ENCODE peak calls at places on chromosomes 5 and 9, in five cellular contexts. One of them, this sample, is unnamed.

GRCh38 chr9:97556721-97557605 is 55.5 kb downstream of the TMOD1 start:
- DNase-seq in transverse colon: no peak
- DNase-seq in suprapubic skin: peak; percentile 77
- DNase-seq in brain microvascular endothelial cell: no peak
- DNase-seq in cardiac muscle cell: peak; percentile 39
- DNase-seq in this sample: no peak

GRCh38 chr5:143714629-143715028 is 97.3 kb upstream of the HMHB1 start:
- DNase-seq in brain microvascular endothelial cell: no peak
- DNase-seq in suprapubic skin: no peak
- DNase-seq in transverse colon: no peak
- DNase-seq in cardiac muscle cell: no peak
- DNase-seq in this sample: no peak

GRCh38 chr9:95756101-95756500 is 119.4 kb upstream of the ERCC6L2 start:
- DNase-seq in transverse colon: no peak
- DNase-seq in suprapubic skin: no peak
- DNase-seq in brain microvascular endothelial cell: no peak
- DNase-seq in cardiac muscle cell: no peak
- DNase-seq in this sample: no peak

GRCh38 chr5:39523821-39524220 is 99.0 kb upstream of the DAB2 start:
- DNase-seq in transverse colon: no peak
- DNase-seq in brain microvascular endothelial cell: peak; percentile 50
- DNase-seq in suprapubic skin: no peak
- DNase-seq in cardiac muscle cell: no peak
- DNase-seq in this sample: peak; percentile 41

GRCh38 chr5:152378730-152379129 is 26.3 kb downstream of the NMUR2 start:
- DNase-seq in transverse colon: no peak
- DNase-seq in cardiac muscle cell: peak; percentile 36
- DNase-seq in suprapubic skin: no peak
- DNase-seq in brain microvascular endothelial cell: no peak
- DNase-seq in this sample: no peak

GRCh38 chr5:34412769-34413168 is 243.4 kb upstream of the RAI14 start:
- DNase-seq in suprapubic skin: no peak
- DNase-seq in transverse colon: no peak
- DNase-seq in cardiac muscle cell: no peak
- DNase-seq in brain microvascular endothelial cell: peak; percentile 51
- DNase-seq in this sample: peak; percentile 26

GRCh38 chr5:1140188-1140817 is 28.4 kb upstream of the SLC12A7 start:
- DNase-seq in brain microvascular endothelial cell: no peak
- DNase-seq in cardiac muscle cell: peak; percentile 68
- DNase-seq in suprapubic skin: no peak
- DNase-seq in transverse colon: peak; percentile 89
- DNase-seq in this sample: no peak

GRCh38 chr9:105286098-105286497 is 41.6 kb downstream of the SLC44A1 start:
- DNase-seq in transverse colon: no peak
- DNase-seq in cardiac muscle cell: peak; percentile 20
- DNase-seq in brain microvascular endothelial cell: peak; percentile 17
- DNase-seq in suprapubic skin: no peak
- DNase-seq in this sample: no peak

GRCh38 chr5:32076699-32077695 is 97.1 kb downstream of the GOLPH3 start:
- DNase-seq in transverse colon: peak; percentile 27
- DNase-seq in suprapubic skin: no peak
- DNase-seq in cardiac muscle cell: peak; percentile 76
- DNase-seq in brain microvascular endothelial cell: peak; percentile 47
- DNase-seq in this sample: peak; percentile 91

GRCh38 chr5:87645241-87645640 is 232.5 kb upstream of the CCNH start:
- DNase-seq in transverse colon: no peak
- DNase-seq in brain microvascular endothelial cell: no peak
- DNase-seq in cardiac muscle cell: no peak
- DNase-seq in suprapubic skin: no peak
- DNase-seq in this sample: no peak

GRCh38 chr5:158751961-158752655 is 347.6 kb downstream of the EBF1 start:
- DNase-seq in cardiac muscle cell: no peak
- DNase-seq in transverse colon: no peak
- DNase-seq in suprapubic skin: no peak
- DNase-seq in brain microvascular endothelial cell: no peak
- DNase-seq in this sample: no peak

GRCh38 chr5:34657550-34657921 is 1.4 kb downstream of the RAI14 start:
- DNase-seq in transverse colon: peak; percentile 13
- DNase-seq in brain microvascular endothelial cell: no peak
- DNase-seq in suprapubic skin: peak; percentile 64
- DNase-seq in cardiac muscle cell: peak; percentile 76
- DNase-seq in this sample: peak; percentile 50

GRCh38 chr5:72314571-72315172 is 5.4 kb downstream of the MRPS27 start:
- DNase-seq in suprapubic skin: no peak
- DNase-seq in transverse colon: no peak
- DNase-seq in brain microvascular endothelial cell: peak; percentile 81
- DNase-seq in cardiac muscle cell: peak; percentile 89
- DNase-seq in this sample: peak; percentile 81

GRCh38 chr5:102638912-102639652 is 116.0 kb upstream of the PAM start:
- DNase-seq in suprapubic skin: no peak
- DNase-seq in cardiac muscle cell: no peak
- DNase-seq in brain microvascular endothelial cell: no peak
- DNase-seq in transverse colon: no peak
- DNase-seq in this sample: peak; percentile 18

GRCh38 chr9:90680534-90680933 is 37.9 kb upstream of the DIRAS2 start:
- DNase-seq in brain microvascular endothelial cell: no peak
- DNase-seq in cardiac muscle cell: no peak
- DNase-seq in suprapubic skin: no peak
- DNase-seq in transverse colon: no peak
- DNase-seq in this sample: no peak

GRCh38 chr5:40681351-40682311 is 1.9 kb downstream of the PTGER4 start:
- DNase-seq in transverse colon: peak; percentile 45
- DNase-seq in cardiac muscle cell: no peak
- DNase-seq in suprapubic skin: peak; percentile 68
- DNase-seq in brain microvascular endothelial cell: peak; percentile 35
- DNase-seq in this sample: peak; percentile 42

GRCh38 chr9:79686381-79687130 is 114.8 kb downstream of the TLE4 start:
- DNase-seq in cardiac muscle cell: peak; percentile 83
- DNase-seq in suprapubic skin: peak; percentile 60
- DNase-seq in transverse colon: no peak
- DNase-seq in brain microvascular endothelial cell: peak; percentile 85
- DNase-seq in this sample: peak; percentile 96

GRCh38 chr5:145521523-145521922 is 313.6 kb downstream of the PRELID2 start:
- DNase-seq in suprapubic skin: no peak
- DNase-seq in transverse colon: no peak
- DNase-seq in brain microvascular endothelial cell: no peak
- DNase-seq in cardiac muscle cell: no peak
- DNase-seq in this sample: no peak

GRCh38 chr5:68384936-68385594 is 169.5 kb downstream of the PIK3R1 start:
- DNase-seq in cardiac muscle cell: no peak
- DNase-seq in suprapubic skin: no peak
- DNase-seq in transverse colon: no peak
- DNase-seq in brain microvascular endothelial cell: no peak
- DNase-seq in this sample: no peak

GRCh38 chr5:134457801-134458200 is 46.1 kb upstream of the CDKN2AIPNL start:
- DNase-seq in brain microvascular endothelial cell: no peak
- DNase-seq in transverse colon: no peak
- DNase-seq in suprapubic skin: peak; percentile 45
- DNase-seq in cardiac muscle cell: no peak
- DNase-seq in this sample: no peak

GRCh38 chr9:19216466-19216865 is 14.0 kb upstream of the DENND4C start:
- DNase-seq in brain microvascular endothelial cell: no peak
- DNase-seq in cardiac muscle cell: no peak
- DNase-seq in transverse colon: no peak
- DNase-seq in suprapubic skin: no peak
- DNase-seq in this sample: no peak

GRCh38 chr5:126228934-126229333 is 194.3 kb upstream of the GRAMD2B start:
- DNase-seq in suprapubic skin: no peak
- DNase-seq in transverse colon: no peak
- DNase-seq in cardiac muscle cell: no peak
- DNase-seq in brain microvascular endothelial cell: no peak
- DNase-seq in this sample: no peak

GRCh38 chr9:126561582-126561981 is 52.1 kb upstream of the LMX1B start:
- DNase-seq in suprapubic skin: no peak
- DNase-seq in brain microvascular endothelial cell: no peak
- DNase-seq in cardiac muscle cell: peak; percentile 11
- DNase-seq in transverse colon: no peak
- DNase-seq in this sample: no peak

GRCh38 chr9:123928471-123929176 is 1.3 kb downstream of the DENND1A start:
- DNase-seq in transverse colon: no peak
- DNase-seq in suprapubic skin: no peak
- DNase-seq in brain microvascular endothelial cell: no peak
- DNase-seq in cardiac muscle cell: no peak
- DNase-seq in this sample: peak; percentile 12

GRCh38 chr9:108854094-108854493 is 1.7 kb downstream of the ACTL7B start:
- DNase-seq in transverse colon: no peak
- DNase-seq in suprapubic skin: no peak
- DNase-seq in brain microvascular endothelial cell: no peak
- DNase-seq in cardiac muscle cell: no peak
- DNase-seq in this sample: no peak

GRCh38 chr9:97986466-97986865 is 3.3 kb downstream of the ANP32B start:
- DNase-seq in suprapubic skin: no peak
- DNase-seq in transverse colon: no peak
- DNase-seq in cardiac muscle cell: no peak
- DNase-seq in brain microvascular endothelial cell: no peak
- DNase-seq in this sample: no peak

GRCh38 chr9:23556459-23556858 is 269.6 kb downstream of the ELAVL2 start:
- DNase-seq in transverse colon: no peak
- DNase-seq in cardiac muscle cell: no peak
- DNase-seq in brain microvascular endothelial cell: no peak
- DNase-seq in suprapubic skin: no peak
- DNase-seq in this sample: peak; percentile 9

DNA sequence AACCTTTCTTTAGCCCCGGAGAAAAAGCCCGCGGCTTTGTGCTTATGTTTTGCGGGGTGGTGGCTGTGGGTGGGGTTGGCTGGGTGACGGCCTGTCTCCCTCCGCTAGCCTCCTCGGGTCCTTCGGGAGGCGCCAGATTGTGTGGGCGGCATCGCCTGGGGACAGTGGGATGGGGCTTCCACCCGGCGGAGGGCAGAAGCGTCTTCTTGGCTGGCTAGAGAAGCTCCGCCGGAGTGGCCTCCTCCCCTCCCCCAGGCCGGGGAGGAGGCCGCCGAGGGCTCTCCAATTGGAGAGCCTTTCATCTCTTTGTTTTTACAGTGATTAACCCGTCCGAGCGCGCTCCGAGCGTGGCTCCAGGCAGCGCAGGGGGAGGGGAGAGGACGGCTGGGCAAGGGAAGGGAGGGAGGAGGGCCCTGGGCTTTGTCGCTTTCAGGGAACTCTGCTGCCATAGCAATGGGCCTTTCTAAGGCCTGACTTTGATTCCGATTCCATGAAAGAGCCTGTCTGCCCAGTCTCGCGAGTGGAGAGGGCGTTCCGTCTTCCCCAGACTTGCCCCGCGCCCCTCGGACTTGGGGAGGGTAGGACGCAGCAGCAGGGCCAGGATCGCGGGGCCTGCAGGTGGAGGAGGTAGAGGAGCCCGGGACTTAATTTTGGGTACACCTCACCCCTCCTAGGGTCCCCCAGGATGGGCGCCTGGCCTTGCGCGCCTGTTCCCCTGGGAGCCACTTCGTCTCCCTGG is 36.7 kb upstream of the TIFAB start:
- DNase-seq in cardiac muscle cell: peak; percentile 67
- DNase-seq in suprapubic skin: no peak
- DNase-seq in transverse colon: no peak
- DNase-seq in brain microvascular endothelial cell: peak; percentile 62
- DNase-seq in this sample: peak; percentile 84
- H3K4me3 ChIP-seq in cardiac muscle cell: peak overlapping the region; percentile 21
- H3K4me3 ChIP-seq in suprapubic skin: peak overlapping the region; percentile 46
- H3K4me3 ChIP-seq in transverse colon: peak overlapping the region; percentile 39
- H3K4me3 ChIP-seq in brain microvascular endothelial cell: peak overlapping the region; percentile 49
- H3K4me3 ChIP-seq in this sample: peak overlapping the region; percentile 41

DNA sequence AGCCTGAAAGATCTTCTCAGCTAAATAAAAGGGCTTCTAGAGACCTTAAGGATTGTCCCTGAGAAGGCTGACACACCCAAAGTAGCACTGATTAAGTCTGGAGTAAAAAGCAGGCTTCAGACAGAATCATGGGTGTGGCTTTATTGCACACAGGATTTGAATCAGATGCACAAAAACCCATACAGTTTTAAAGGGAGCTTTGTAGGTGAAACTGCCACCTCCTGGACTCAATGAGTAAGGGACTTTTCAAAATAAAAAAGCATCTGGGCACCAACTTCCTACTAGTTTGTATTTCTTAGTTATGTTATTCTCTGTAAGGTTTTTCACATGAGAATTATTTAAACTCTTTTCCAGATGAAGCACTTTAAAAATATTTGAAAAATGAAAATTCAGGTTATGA is 129.4 kb downstream of the EDIL3 start:
- DNase-seq in transverse colon: no peak
- DNase-seq in brain microvascular endothelial cell: no peak
- DNase-seq in suprapubic skin: no peak
- DNase-seq in cardiac muscle cell: peak; percentile 55
- DNase-seq in this sample: peak; percentile 53
- TF ChIP-seq CTCF in transverse colon: peak; percentile 36
- TF ChIP-seq CTCF in brain microvascular endothelial cell: peak; percentile 50
- TF ChIP-seq CTCF in suprapubic skin: no peak
- TF ChIP-seq CTCF in cardiac muscle cell: peak; percentile 41
- TF ChIP-seq CTCF in this sample: peak; percentile 36

DNA sequence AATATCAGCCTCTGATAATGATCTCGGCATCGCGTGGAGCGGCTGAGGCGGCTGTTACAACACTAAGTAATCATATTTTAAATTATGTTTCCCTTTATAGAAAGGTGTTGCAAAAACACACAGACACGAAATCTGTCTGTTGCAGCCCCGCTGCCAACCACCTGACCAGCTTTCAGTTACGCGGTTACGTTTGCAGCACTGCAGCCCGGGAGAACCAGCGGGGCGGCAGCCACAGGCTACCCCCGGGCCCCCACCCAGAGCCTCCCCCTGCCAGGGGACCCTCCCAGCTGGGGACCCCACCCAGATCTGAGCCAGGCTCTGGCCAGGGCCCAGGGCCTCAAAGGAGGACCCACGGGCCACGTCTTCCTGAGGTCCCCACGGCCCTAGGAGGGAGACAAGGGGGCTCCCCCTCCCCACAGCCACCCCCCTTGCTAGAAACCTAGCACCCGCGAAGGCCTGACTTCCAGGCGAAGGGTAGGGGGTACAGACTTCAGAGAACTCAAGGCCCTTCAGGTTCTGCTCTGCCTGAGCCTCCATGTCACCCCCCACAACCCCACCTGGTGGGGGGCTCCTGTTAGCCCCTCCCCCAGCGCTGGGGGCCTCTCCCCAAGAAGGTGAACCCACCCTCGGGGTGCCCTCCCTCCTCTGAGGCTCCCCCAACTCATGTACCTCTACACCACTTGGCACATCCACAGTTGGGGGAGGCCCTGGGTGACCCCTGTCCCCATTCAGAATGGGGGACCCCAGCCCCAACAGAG is 6.0 kb downstream of the NACC2 start:
- DNase-seq in suprapubic skin: peak; percentile 61
- DNase-seq in cardiac muscle cell: no peak
- DNase-seq in transverse colon: no peak
- DNase-seq in brain microvascular endothelial cell: no peak
- DNase-seq in this sample: no peak
- H3K4me3 ChIP-seq in suprapubic skin: peak overlapping the region; percentile 20
- H3K4me3 ChIP-seq in cardiac muscle cell: no peak overlapping the region
- H3K4me3 ChIP-seq in transverse colon: no peak overlapping the region
- H3K4me3 ChIP-seq in brain microvascular endothelial cell: no peak overlapping the region
- H3K4me3 ChIP-seq in this sample: no peak overlapping the region

DNA sequence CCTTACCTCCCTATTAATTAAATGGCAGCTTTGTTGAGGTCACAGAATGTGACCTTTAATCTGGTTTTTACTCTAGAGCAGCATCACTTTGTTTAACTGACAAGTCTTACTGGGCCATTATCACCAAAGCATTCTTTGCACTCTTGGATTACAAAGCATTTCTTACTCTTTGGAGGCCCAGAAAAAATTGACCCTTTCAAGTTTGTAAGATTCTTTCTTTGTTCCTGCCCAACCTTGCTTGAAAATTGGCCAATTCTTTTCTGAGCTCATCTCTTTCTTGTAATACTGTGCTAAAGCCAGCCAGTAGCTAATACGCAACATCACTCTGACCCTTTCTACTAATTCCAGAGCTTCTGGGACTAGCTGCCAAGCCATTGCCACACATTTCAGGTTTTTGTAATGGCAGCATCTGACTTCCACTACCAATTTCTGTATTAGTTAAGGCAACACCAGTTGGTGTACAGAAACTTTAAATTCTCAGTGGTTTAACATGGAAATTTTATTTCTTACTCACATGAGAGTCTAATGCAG is 131.6 kb downstream of the PRDM6 start:
- DNase-seq in transverse colon: no peak
- DNase-seq in brain microvascular endothelial cell: no peak
- DNase-seq in suprapubic skin: no peak
- DNase-seq in cardiac muscle cell: peak; percentile 23
- DNase-seq in this sample: no peak
- TF ChIP-seq CTCF in transverse colon: no peak
- TF ChIP-seq CTCF in brain microvascular endothelial cell: no peak
- TF ChIP-seq CTCF in suprapubic skin: no peak
- TF ChIP-seq CTCF in cardiac muscle cell: no peak
- TF ChIP-seq CTCF in this sample: no peak

This sample was measured in astrocyte of the spinal cord.